ENCODE peak calls at places on chromosomes 5 and 9, in six cellular contexts. G is GM23338, L is BJ, Q is SK-N-SH, O is GM23248, U is mammary epithelial cell. E is an unnamed sample. For H3K27me3, the result is how much of the 10 kb centered on the place peaks cover.

GRCh38 chr5:137837741-137838389 is 29.8 kb upstream of the MYOT start:
- DNase-seq in L (no peak), O (no peak), G (no peak), U (no peak), Q (no peak), E (no peak)

GRCh38 chr5:176447538-176447981 is 625 bp upstream of the FAF2 start:
- DNase-seq in G (no peak), Q (peak), U (no peak), O (no peak), L (no peak), E (no peak)

GRCh38 chr9:73073337-73074175 is 78.1 kb upstream of the ANXA1 start:
- DNase-seq in O (peak), G (no peak), Q (no peak), L (peak), U (no peak), E (no peak)

GRCh38 chr9:76534031-76534430 is 75.0 kb downstream of the GCNT1 start:
- DNase-seq in Q (no peak), G (no peak), U (no peak), L (no peak), O (peak), E (no peak)

GRCh38 chr5:144812770-144813169 is 642.1 kb downstream of the KCTD16 start:
- DNase-seq in U (peak), G (no peak), Q (no peak), O (peak), L (peak), E (no peak)

GRCh38 chr9:92978345-92978875 is 31.1 kb downstream of the FGD3 start:
- DNase-seq in G (peak), U (no peak), L (no peak), O (no peak), Q (no peak), E (no peak)

GRCh38 chr5:120405923-120406322 is 58.2 kb upstream of the PRR16 start:
- DNase-seq in G (no peak), U (peak), Q (no peak), L (no peak), O (peak), E (no peak)

GRCh38 chr9:129323376-129323998 is 145.4 kb upstream of the IER5L start:
- DNase-seq in U (no peak), O (peak), L (no peak), G (no peak), Q (no peak), E (no peak)

GRCh38 chr9:34624475-34624984 is 4.2 kb upstream of the DCTN3 start:
- DNase-seq in O (no peak), U (no peak), G (peak), Q (no peak), L (no peak), E (no peak)

GRCh38 chr5:122073023-122073422 is 5.0 kb downstream of the LOX start:
- DNase-seq in O (peak), L (no peak), G (no peak), U (no peak), Q (no peak), E (no peak)

GRCh38 chr5:101364469-101364868 is 461.4 kb upstream of the ST8SIA4 start:
- DNase-seq in L (no peak), O (peak), G (no peak), U (no peak), Q (no peak), E (no peak)

GRCh38 chr9:113622600-113623400 is 159.3 kb downstream of the RGS3 start:
- DNase-seq in U (peak), G (peak), Q (no peak), L (no peak), O (peak), E (no peak)

GRCh38 chr9:99162759-99163364 is 57.9 kb downstream of the TGFBR1 start:
- DNase-seq in Q (peak), O (peak), U (no peak), G (peak), L (no peak), E (no peak)

GRCh38 chr9:117723986-117724654 is 19.9 kb downstream of the TLR4 start:
- DNase-seq in U (no peak), Q (no peak), O (no peak), G (no peak), L (no peak), E (no peak)

GRCh38 chr9:134619983-134620612 is 21.5 kb upstream of the COL5A1 start:
- DNase-seq in Q (no peak), G (no peak), U (no peak), L (no peak), O (no peak), E (no peak)

GRCh38 chr5:60851681-60852080 is 7.6 kb upstream of the ELOVL7 start:
- DNase-seq in U (no peak), G (no peak), Q (no peak), L (no peak), O (peak), E (no peak)

GRCh38 chr5:159609359-159609758 is 279.1 kb upstream of the IL12B start:
- DNase-seq in G (no peak), O (peak), Q (no peak), U (no peak), L (no peak), E (no peak)

GRCh38 chr5:150700298-150700599 is 613 bp downstream of the RBM22 start:
- DNase-seq in Q (no peak), L (no peak), U (peak), G (no peak), O (no peak), E (no peak)

GRCh38 chr5:98962587-98962986 is 33.8 kb upstream of the CHD1 start:
- DNase-seq in L (no peak), G (no peak), U (no peak), O (no peak), Q (no peak), E (no peak)

GRCh38 chr5:136006767-136007251 is 22.0 kb upstream of the TGFBI start:
- DNase-seq in Q (no peak), L (peak), O (peak), G (no peak), U (peak), E (no peak)

GRCh38 chr5:82859439-82860140 is 217.6 kb downstream of the TMEM167A start:
- DNase-seq in O (no peak), Q (no peak), U (no peak), L (no peak), G (peak), E (no peak)

GRCh38 chr9:37995348-37995737 is 73.7 kb downstream of the SHB start:
- DNase-seq in L (no peak), Q (no peak), O (no peak), G (no peak), U (no peak), E (no peak)

GRCh38 chr5:169258372-169259000 is 42.5 kb downstream of the SLIT3 start:
- DNase-seq in Q (no peak), L (peak), O (peak), G (no peak), U (peak), E (no peak)

GRCh38 chr5:151637676-151638075 is 46.5 kb upstream of the FAT2 start:
- DNase-seq in L (no peak), U (peak), G (no peak), O (peak), Q (no peak), E (no peak)

GRCh38 chr9:88481933-88482332 is 53.0 kb upstream of the NXNL2 start:
- DNase-seq in G (no peak), Q (no peak), U (no peak), O (no peak), L (no peak), E (no peak)

GRCh38 chr5:179792612-179793469 is 945 bp upstream of the LTC4S start:
- DNase-seq in O (no peak), G (no peak), L (no peak), Q (no peak), U (no peak), E (no peak)

GRCh38 chr5:90598300-90598699 is 39.7 kb downstream of the ADGRV1 start:
- DNase-seq in O (no peak), U (no peak), L (no peak), Q (no peak), G (peak), E (no peak)

GRCh38 chr5:29796018-29796417 is 1397.5 kb upstream of the CDH6 start:
- DNase-seq in L (no peak), G (no peak), O (no peak), Q (no peak), U (no peak), E (no peak)

GRCh38 chr5:116097301-116097700 is 12.5 kb downstream of the COMMD10 start:
- DNase-seq in Q (no peak), L (no peak), O (no peak), U (peak), G (no peak), E (no peak)

GRCh38 chr5:7445066-7445465 is 49.1 kb downstream of the ADCY2 start:
- DNase-seq in L (no peak), U (no peak), G (no peak), Q (no peak), O (no peak), E (no peak)

GRCh38 chr9:24502548-24502947 is 43.1 kb downstream of the IZUMO3 start:
- DNase-seq in G (peak), L (no peak), O (no peak), Q (no peak), U (no peak), E (no peak)

GRCh38 chr9:76987594-76988200 is 31.8 kb upstream of the FOXB2 start:
- DNase-seq in U (peak), L (no peak), Q (no peak), O (peak), G (peak), E (no peak)

GRCh38 chr9:73183917-73184861 is 32.5 kb downstream of the ANXA1 start:
- DNase-seq in O (peak), G (peak), U (no peak), Q (no peak), L (no peak), E (no peak)

GRCh38 chr5:115702025-115702424 is 76.2 kb upstream of the TMED7 start:
- DNase-seq in O (no peak), G (no peak), Q (no peak), L (no peak), U (no peak), E (no peak)

GRCh38 chr5:80781356-80781755 is 126.6 kb upstream of the DHFR start:
- DNase-seq in L (no peak), U (peak), G (no peak), O (peak), Q (no peak), E (no peak)

GRCh38 chr9:131284856-131285255 is 4.7 kb upstream of the PLPP7 start:
- DNase-seq in O (no peak), L (no peak), G (no peak), U (no peak), Q (no peak), E (no peak)

GRCh38 chr9:131282175-131282574 is 5.9 kb upstream of the FAM78A start:
- DNase-seq in O (no peak), U (no peak), G (no peak), L (no peak), Q (no peak), E (no peak)

GRCh38 chr9:131280660-131281059 is 4.3 kb upstream of the FAM78A start:
- DNase-seq in U (no peak), O (no peak), Q (no peak), G (no peak), L (no peak), E (no peak)

GRCh38 chr9:131281119-131281965 is 5.0 kb upstream of the FAM78A start:
- DNase-seq in Q (no peak), U (no peak), L (no peak), G (peak), O (no peak), E (no peak)

DNA sequence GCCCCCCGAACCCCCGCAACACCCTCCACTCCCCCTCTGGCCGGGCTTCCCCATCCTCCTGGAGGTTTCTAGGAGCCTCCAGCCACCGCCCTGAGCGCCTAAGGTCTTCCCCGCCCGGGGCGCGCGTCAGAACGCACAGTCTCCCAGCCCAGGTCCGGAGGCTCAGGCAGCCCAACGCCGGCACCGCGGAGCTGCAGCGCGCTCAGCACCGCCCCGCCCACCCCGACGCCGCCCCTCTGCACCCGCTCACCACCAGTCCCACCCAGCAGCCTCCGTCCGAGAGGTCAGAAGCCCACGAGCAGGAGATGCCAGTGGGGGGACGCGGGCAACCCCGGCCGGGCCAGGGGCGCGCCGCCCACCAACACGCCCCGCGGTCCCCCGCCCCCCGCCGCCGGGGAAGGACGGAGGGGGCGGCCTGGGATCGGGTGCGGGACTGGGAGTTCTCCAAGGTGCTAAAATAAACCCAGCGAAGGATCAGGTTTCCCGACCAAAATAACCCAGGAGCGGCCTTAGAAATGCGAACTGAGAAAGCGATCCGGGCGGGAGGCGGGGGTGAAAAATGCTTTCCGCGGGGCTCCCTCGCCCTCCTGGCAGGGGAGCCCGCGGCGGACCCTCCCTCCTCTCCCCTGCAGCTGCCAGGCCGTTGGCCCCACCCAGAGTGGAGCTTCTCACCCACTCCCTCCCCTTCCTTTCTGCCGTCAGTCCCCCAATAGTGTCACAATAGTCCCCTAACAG is 6.5 kb upstream of the FAM78A start:
- DNase-seq in G (peak), Q (peak), U (no peak), L (no peak), O (peak), E (no peak)
- H3K27me3 ChIP-seq in G (under half), Q (under half), U (under half), L (under half), O (under half), E (under half)

GRCh38 chr9:136145580-136145979 is 26.9 kb upstream of the TMEM250 start:
- DNase-seq in G (no peak), Q (no peak), U (no peak), O (no peak), L (no peak), E (no peak)
- H3K27me3 ChIP-seq in G (under half), Q (under half), U (under half), O (under half), L (under half), E (under half)

GRCh38 chr5:2283481-2284045 is 400.8 kb upstream of the IRX4 start:
- DNase-seq in G (no peak), U (no peak), L (no peak), O (no peak), Q (no peak), E (no peak)
- H3K27me3 ChIP-seq in G (under half), U (under half), L (under half), O (under half), Q (under half), E (under half)

DNA sequence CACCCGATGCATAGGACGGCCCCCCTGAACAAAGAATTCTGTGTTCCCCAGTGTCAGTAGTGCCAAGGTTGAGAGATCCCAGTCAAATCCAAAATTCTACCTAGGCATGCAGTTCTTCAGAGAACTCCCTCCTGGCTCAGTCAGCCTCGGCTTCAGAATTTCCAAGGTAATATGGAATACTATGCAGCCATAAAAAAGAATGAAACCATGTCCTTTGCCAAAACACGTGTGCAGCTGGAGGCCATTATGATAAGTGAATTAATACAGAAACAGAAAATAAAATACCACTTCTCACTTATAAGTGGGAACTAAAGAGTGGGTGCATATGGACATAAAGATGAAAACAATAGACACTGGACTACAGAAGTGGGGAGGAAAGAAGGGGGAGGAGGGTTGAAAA is 87.1 kb upstream of the TRIO start:
- DNase-seq in U (no peak), Q (no peak), O (no peak), G (no peak), L (no peak), E (no peak)
- H3K27me3 ChIP-seq in U (under half), Q (under half), O (under half), G (under half), L (under half), E (under half)

DNA sequence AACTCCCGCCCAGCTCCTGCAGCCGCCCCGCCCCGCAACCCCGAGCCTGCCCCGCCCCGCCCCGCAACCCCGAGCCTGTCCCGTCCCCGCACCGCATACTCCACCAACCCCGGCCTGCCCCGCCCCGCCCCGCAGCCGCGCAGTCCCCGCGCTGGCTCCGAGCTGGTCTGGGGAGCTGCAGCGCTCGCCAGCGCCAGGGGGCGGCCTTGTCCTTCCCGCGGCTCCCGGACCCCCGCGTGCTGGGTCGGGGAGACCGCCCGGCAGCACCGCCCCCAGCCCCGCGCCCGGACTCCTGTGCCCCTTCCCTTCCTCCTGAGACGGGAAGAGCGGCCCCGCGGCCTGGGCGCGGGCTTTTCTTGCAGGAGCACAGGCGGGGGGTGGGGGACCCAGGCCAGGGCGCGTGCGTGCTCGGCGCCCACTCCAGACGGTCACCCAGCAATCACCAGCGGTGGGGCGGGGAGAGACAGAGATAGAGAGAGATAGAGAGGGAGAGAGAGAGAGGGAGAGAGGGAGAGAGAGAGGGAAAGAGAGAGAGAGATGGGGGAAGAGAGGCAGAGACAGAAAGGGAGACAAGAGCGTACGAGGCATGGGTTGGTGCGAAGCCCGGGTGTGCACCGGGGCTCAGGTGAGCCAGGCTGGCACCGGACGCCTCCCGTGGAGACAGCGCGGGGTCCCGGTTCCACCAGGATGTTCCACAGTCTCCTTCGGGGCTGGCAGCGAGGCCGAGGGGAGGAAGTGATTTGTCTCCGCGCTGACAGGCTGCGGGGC is 14.7 kb upstream of the TMEM250 start:
- DNase-seq in U (no peak), O (peak), L (no peak), Q (peak), G (peak), E (no peak)
- H3K27me3 ChIP-seq in U (under half), O (half or more), L (under half), Q (half or more), G (under half), E (under half)

GRCh38 chr9:132518626-132519025 is 63.8 kb upstream of the BARHL1 start:
- DNase-seq in L (no peak), U (no peak), O (no peak), G (no peak), Q (no peak), E (no peak)

GRCh38 chr9:132516301-132516700 is 66.1 kb upstream of the BARHL1 start:
- DNase-seq in G (no peak), U (no peak), Q (no peak), L (no peak), O (no peak), E (no peak)

GRCh38 chr9:132516911-132517310 is 65.5 kb upstream of the BARHL1 start:
- DNase-seq in Q (peak), U (no peak), O (no peak), G (no peak), L (no peak), E (no peak)

GRCh38 chr9:132519033-132519432 is 63.4 kb upstream of the BARHL1 start:
- DNase-seq in U (no peak), L (no peak), Q (no peak), O (no peak), G (no peak), E (no peak)

GRCh38 chr9:132518151-132518550 is 64.3 kb upstream of the BARHL1 start:
- DNase-seq in Q (no peak), L (no peak), O (no peak), G (no peak), U (no peak), E (no peak)
- H3K27me3 ChIP-seq in Q (under half), L (under half), O (under half), G (under half), U (under half), E (under half)

GRCh38 chr5:8729437-8729836 is 816.4 kb downstream of the SEMA5A start:
- DNase-seq in Q (no peak), G (no peak), U (no peak), O (peak), L (no peak), E (no peak)

GRCh38 chr5:8730194-8730593 is 815.7 kb downstream of the SEMA5A start:
- DNase-seq in O (peak), Q (no peak), U (no peak), G (no peak), L (peak), E (no peak)

GRCh38 chr5:8721536-8721935 is 824.3 kb downstream of the SEMA5A start:
- DNase-seq in U (no peak), O (no peak), L (no peak), G (no peak), Q (no peak), E (no peak)

DNA sequence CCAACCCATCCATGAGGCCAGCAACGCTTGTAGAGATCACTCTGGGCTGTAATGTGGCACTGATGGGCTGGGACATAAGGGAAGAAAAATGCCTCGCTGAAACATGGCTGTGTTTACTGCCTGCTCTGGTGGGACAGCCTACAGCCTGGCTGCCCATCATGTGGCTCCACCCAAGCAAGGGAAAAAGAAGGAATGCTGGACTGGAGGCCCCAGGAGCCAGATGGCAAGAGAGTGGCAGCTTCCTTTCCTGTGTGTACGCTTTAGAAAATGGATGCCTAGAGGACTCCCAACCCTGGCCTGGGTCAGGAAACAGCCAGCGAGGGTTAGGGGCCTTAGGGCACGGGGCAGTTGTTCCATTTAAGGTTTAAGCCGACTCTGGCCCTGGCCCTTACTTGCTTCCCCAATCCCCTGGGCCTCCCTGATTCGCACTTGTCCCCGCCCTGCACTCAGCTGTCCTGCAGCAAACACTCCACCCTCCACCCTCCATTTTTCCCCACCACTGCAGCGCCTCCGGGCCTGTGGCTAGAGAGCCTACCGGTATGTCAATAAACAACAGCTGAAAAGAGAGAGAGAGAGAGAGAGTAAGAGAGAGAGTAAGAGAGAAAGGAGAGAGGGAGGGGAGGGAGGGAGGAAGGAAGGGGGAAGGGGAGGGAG is 819.4 kb downstream of the SEMA5A start:
- DNase-seq in O (no peak), L (no peak), U (no peak), G (peak), Q (no peak), E (no peak)
- H3K27me3 ChIP-seq in O (under half), L (under half), U (under half), G (under half), Q (under half), E (under half)

GRCh38 chr5:147661576-147661975 is 121.0 kb downstream of the JAKMIP2 start:
- DNase-seq in L (no peak), G (no peak), U (no peak), Q (no peak), O (no peak), E (no peak)
- H3K27me3 ChIP-seq in L (under half), G (under half), U (under half), Q (under half), O (under half), E (under half)

E was measured in CD4-positive, alpha-beta T cell.